ENCODE peak calls at places on chromosomes 13 and 19, in four cellular contexts. N, U, L and S are unnamed samples.

GRCh38 chr19:29665826-29666633 is 769 bp downstream of the PLEKHF1 start:
- DNase-seq in L (peak; percentile 72), U (no peak), N (peak; percentile 41), S (no peak)

GRCh38 chr13:113115363-113116205 is 7.0 kb upstream of the F10 start:
- DNase-seq in L (no peak), N (peak; percentile 16), U (no peak), S (no peak)

GRCh38 chr19:53868892-53869804 is 1.5 kb downstream of the MYADM start:
- DNase-seq in U (peak; percentile 76), L (peak; percentile 97), N (peak; percentile 90), S (peak; percentile 81)

GRCh38 chr13:107568181-107568580 is 647.2 kb downstream of the LIG4 start:
- DNase-seq in N (no peak), U (no peak), L (no peak), S (no peak)

GRCh38 chr13:74129500-74130144 is 4.6 kb downstream of the KLF12 start:
- DNase-seq in L (no peak), N (no peak), U (peak; percentile 34), S (no peak)

GRCh38 chr13:71618154-71618553 is 248.8 kb downstream of the DACH1 start:
- DNase-seq in L (no peak), U (no peak), N (no peak), S (no peak)

GRCh38 chr13:20301391-20302071 is 69.4 kb upstream of the GJB6 start:
- DNase-seq in L (no peak), N (no peak), U (no peak), S (no peak)

GRCh38 chr13:77883328-77883727 is 35.3 kb downstream of the EDNRB start:
- DNase-seq in N (no peak), U (no peak), L (no peak), S (no peak)

GRCh38 chr13:24870380-24870760 is 106.4 kb downstream of the RNF17 start:
- DNase-seq in U (no peak), N (no peak), L (no peak), S (no peak)

GRCh38 chr13:109974354-109974753 is 188.0 kb upstream of the IRS2 start:
- DNase-seq in U (no peak), N (no peak), L (no peak), S (no peak)

GRCh38 chr13:113636266-113636963 is 21.6 kb downstream of the ATP4B start:
- DNase-seq in L (peak; percentile 22), N (no peak), U (no peak), S (no peak)

GRCh38 chr13:32587774-32588165 is 1.5 kb downstream of the PDS5B start:
- DNase-seq in N (no peak), U (no peak), L (no peak), S (no peak)

GRCh38 chr13:113364933-113365371 is 1.0 kb upstream of the GRTP1 start:
- DNase-seq in N (no peak), L (peak; percentile 57), U (no peak), S (no peak)

DNA sequence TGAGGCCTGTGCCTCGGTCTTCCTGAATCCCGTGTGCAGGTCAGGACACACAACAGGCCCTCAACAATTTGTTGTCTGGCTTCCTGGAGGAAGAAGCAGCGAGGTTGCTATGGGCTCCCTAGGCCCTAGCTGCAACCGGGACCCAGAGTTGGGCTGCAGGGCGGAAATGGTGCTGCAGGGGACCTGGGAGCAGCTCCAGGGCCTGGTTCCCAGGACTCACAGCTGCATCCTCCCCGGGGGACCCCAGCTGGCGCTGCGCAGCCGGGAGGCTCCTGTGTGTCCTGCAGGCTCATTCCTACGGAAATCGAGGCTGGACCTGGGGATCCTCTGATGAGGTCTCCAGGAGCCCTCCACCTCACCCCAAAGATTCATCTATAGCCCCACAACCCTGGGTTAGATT is 986 bp upstream of the TNFAIP8L1 start:
- DNase-seq in U (no peak), N (no peak), L (no peak), S (no peak)
- H3K27ac ChIP-seq in U (peak overlapping the region; percentile 52), N (peak overlapping the region; percentile 81), L (no peak overlapping the region), S (peak overlapping the region; percentile 87)

GRCh38 chr13:104773775-104774174 is 1707.6 kb upstream of the SLC10A2 start:
- DNase-seq in N (no peak), L (no peak), U (no peak), S (no peak)
- TF ChIP-seq CTCF in N (peak; percentile 28), L (no peak), U (peak; percentile 27), S (peak; percentile 57)

DNA sequence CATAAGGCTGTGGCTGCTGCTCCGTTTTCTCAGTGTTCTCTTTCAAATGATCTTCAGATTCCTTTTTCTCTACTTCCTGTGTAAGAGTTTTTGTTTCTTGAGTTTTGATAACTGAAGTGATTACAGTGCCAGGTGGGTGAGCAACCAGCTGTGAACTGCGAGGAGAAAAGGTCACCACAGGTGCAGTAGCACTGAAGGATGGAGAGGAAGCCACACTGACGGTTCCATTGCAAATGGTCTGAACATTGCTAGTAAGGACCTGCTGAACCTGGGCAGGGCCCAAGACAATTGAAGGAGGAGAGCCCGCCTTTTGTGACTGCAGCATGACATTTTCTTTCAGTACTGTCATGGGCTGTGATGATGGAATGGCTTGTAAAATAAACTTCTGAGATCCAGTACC is 85.6 kb downstream of the ELF1 start:
- DNase-seq in N (no peak), L (no peak), U (peak; percentile 67), S (no peak)
- H3K27ac ChIP-seq in N (no peak overlapping the region), L (no peak overlapping the region), U (no peak overlapping the region), S (no peak overlapping the region)

DNA sequence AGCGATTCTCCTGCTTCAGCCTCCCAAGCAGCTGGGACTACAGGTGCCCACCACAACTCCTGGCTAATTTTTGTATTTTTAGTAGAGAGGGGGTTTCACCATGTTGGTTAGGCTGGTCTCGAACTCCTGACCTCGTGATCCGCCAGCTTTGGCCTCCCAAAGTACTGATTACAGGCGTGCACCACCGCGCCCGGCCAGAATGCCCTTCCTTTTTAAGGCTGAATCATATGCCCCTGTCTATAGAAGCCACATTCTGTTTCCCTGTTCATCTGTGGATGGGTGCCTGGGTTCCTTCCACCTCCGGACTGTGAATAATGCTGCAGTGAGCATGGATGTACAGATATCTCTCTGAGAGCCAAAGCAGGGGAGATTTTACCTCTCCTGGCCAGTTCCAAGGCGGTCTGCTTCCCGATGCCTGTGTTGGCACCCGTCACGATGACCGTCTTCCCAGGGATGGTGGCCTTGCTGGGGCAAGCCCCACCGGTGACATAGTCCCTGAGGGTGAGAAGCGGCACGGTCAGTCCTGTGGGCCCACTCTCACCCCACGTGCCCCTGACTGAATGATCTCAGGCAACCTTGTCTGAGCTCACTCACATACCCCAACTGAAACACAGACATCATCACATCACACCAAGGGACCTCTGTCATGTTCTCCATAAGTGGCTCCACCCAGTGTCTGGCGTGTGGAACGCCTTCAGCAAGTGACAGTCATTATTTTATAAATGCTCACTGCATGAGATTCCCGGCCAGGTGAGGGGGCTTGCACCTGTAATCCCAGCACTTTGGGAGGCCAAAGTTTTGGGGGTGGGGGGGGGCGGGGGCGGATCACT is 4.0 kb downstream of the RDH13 start:
- DNase-seq in L (no peak), U (no peak), N (no peak), S (no peak)
- TF ChIP-seq CTCF in L (no peak), U (no peak), N (no peak), S (no peak)

GRCh38 chr19:2233601-2234280 is 2.4 kb downstream of the PLEKHJ1 start:
- DNase-seq in U (no peak), L (no peak), N (no peak), S (no peak)

GRCh38 chr19:2235396-2236284 is 489 bp downstream of the PLEKHJ1 start:
- DNase-seq in U (no peak), N (peak; percentile 79), L (no peak), S (no peak)

GRCh38 chr19:2237051-2237868 is 636 bp downstream of the SF3A2 start:
- DNase-seq in L (no peak), U (no peak), N (no peak), S (no peak)

GRCh38 chr19:2236285-2237050 is at the start of the genes PLEKHJ1 and SF3A2:
- DNase-seq in L (peak; percentile 99), U (peak; percentile 93), N (peak; percentile 97), S (peak; percentile 97)

DNA sequence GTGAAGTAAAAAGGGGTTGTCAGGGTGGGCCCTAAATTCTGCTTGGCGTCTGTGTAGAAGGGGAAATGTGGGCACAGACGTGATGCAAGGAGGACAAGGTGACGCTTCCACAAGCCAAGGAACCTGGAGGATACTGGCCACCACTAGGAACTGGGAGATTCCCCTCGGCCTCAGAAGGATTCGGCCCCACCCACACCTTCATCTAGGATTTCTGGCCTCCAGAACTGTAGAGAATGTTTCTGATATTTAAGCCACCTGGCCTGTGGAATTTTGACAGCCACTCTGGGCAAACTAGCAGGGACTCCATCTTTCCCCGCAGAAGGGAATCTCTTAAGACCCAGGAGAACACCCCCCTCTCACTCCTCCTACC is 1.1 kb downstream of the PLEKHJ1 start:
- DNase-seq in N (no peak), L (no peak), U (no peak), S (no peak)
- H3K27ac ChIP-seq in N (peak overlapping the region; percentile 96), L (no peak overlapping the region), U (peak overlapping the region; percentile 100), S (no peak overlapping the region)

GRCh38 chr13:44915962-44916361 is 73.3 kb downstream of the NUFIP1 start:
- DNase-seq in U (no peak), N (no peak), L (no peak), S (no peak)

GRCh38 chr13:44920013-44920412 is 69.3 kb downstream of the NUFIP1 start:
- DNase-seq in U (no peak), N (no peak), L (no peak), S (no peak)

GRCh38 chr13:44917589-44918322 is 71.5 kb downstream of the NUFIP1 start:
- DNase-seq in U (peak; percentile 93), N (peak; percentile 97), L (peak; percentile 99), S (peak; percentile 97)

GRCh38 chr13:44919103-44919804 is 70.0 kb downstream of the NUFIP1 start:
- DNase-seq in N (no peak), L (peak; percentile 54), U (no peak), S (no peak)

GRCh38 chr13:44918323-44919102 is 70.8 kb downstream of the NUFIP1 start:
- DNase-seq in N (peak; percentile 87), U (peak; percentile 84), L (peak; percentile 92), S (peak; percentile 76)
- TF ChIP-seq CTCF in N (peak; percentile 83), U (peak; percentile 93), L (peak; percentile 85), S (peak; percentile 77)

DNA sequence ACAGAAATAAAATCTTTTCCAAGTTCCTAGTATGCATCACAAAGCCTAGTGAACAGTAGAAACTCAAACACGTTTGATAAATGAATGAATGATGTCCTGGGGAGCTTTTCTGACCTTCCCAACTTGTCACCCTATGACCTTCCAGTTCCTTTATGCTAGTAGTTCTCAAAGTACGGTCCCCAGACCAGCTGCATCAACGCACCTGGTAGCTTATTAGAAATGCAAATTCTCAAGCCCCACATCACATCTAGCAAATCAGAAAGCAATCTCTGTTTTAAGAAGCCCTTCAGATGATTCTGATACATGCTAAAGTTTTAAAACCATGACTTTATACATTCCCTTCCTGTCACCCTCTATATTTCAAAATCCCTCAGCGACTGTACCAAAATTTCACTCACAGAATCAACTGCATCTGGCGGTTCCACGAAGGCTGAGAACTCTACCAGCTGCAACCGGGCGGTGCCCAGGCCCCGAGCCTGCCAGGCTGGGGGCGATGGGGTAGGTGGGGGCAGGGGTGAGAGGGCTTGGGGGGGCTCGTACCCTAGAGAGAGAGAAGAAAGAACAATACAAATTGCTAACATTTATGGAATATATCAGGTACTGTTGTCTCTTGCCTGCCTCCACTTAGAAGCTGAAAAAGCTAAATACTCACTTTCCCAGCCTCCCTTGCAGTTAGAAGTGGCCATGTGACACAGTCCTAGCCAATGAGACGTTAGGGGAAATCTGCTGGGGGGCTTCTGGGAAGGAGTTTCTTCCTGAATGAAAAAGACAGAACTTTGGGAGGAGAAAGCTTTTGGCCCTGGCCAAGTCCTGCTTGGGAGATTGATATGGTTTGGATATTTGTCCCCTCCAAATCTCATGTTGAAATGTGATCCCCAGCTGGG is 13.3 kb downstream of the CD37 start:
- DNase-seq in L (no peak), U (no peak), N (no peak), S (no peak)
- H3K27ac ChIP-seq in L (no peak overlapping the region), U (no peak overlapping the region), N (no peak overlapping the region), S (no peak overlapping the region)